ENCODE peak calls at places on chromosome 19, in five cellular contexts. P, I, U, D and K are unnamed samples.

GRCh38 chr19:50357178-50358100 is 8.0 kb downstream of the NAPSA start:
- DNase-seq in P (peak; percentile 55), U (peak; percentile 83), I (peak; percentile 81), D (peak; percentile 79), K (peak; percentile 68)

GRCh38 chr19:42018503-42019193 is 24.6 kb upstream of the ATP1A3 start:
- DNase-seq in I (no peak), P (no peak), U (no peak), D (no peak), K (no peak)

GRCh38 chr19:10292789-10293636 is 3.3 kb downstream of the ICAM5 start:
- DNase-seq in P (no peak), D (peak; percentile 14), I (no peak), U (no peak), K (no peak)

GRCh38 chr19:8481191-8481590 is 21.2 kb downstream of the PRAM1 start:
- DNase-seq in P (no peak), D (no peak), U (no peak), I (no peak), K (no peak)

GRCh38 chr19:6765738-6766356 is 1.4 kb downstream of the SH2D3A start:
- DNase-seq in P (no peak), U (no peak), D (peak; percentile 95), I (peak; percentile 96), K (no peak)

GRCh38 chr19:2952953-2953481 is 8.2 kb upstream of the ZNF77 start:
- DNase-seq in I (peak; percentile 82), D (peak; percentile 82), U (no peak), P (no peak), K (no peak)

GRCh38 chr19:7980168-7980567 is 25.3 kb downstream of the ELAVL1 start:
- DNase-seq in P (no peak), D (no peak), U (no peak), I (no peak), K (no peak)

GRCh38 chr19:11176466-11177193 is 20.7 kb downstream of the KANK2 start:
- DNase-seq in P (no peak), D (no peak), I (no peak), U (no peak), K (no peak)

GRCh38 chr19:58044886-58045285 is 11.1 kb downstream of the ZSCAN1 start:
- DNase-seq in P (no peak), I (no peak), D (no peak), U (no peak), K (no peak)

GRCh38 chr19:33788676-33789075 is 8.0 kb upstream of the KCTD15 start:
- DNase-seq in P (no peak), I (no peak), D (no peak), U (no peak), K (no peak)

GRCh38 chr19:19900124-19900523 is 622 bp upstream of the ZNF93 start:
- DNase-seq in D (no peak), U (no peak), I (no peak), P (no peak), K (no peak)

GRCh38 chr19:5800361-5801270 is 4.3 kb upstream of the NRTN start:
- DNase-seq in P (no peak), I (no peak), U (no peak), D (no peak), K (no peak)

GRCh38 chr19:23698711-23699520 is 11.9 kb upstream of the ZNF675 start:
- DNase-seq in U (no peak), P (no peak), I (peak; percentile 13), D (peak; percentile 53), K (no peak)

GRCh38 chr19:5621311-5621944 is 1.1 kb downstream of the SAFB2 start:
- DNase-seq in U (peak; percentile 72), I (peak; percentile 18), P (no peak), D (peak; percentile 18), K (no peak)

GRCh38 chr19:2795827-2796658 is 10.7 kb downstream of the THOP1 start:
- DNase-seq in U (no peak), D (no peak), P (no peak), I (no peak), K (no peak)

GRCh38 chr19:16262618-16263017 is 62.0 kb upstream of the KLF2 start:
- DNase-seq in U (no peak), D (peak; percentile 44), P (no peak), I (peak; percentile 80), K (no peak)

GRCh38 chr19:55578761-55579747 is 1.6 kb downstream of the ZNF579 start:
- DNase-seq in I (no peak), U (no peak), P (no peak), D (no peak), K (no peak)

GRCh38 chr19:33499671-33500506 is 21.7 kb downstream of the PEPD start:
- DNase-seq in U (no peak), I (no peak), D (no peak), P (no peak), K (no peak)

GRCh38 chr19:6076675-6077463 is 33.4 kb downstream of the RFX2 start:
- DNase-seq in U (peak; percentile 55), P (no peak), D (no peak), I (no peak), K (no peak)

GRCh38 chr19:3459322-3459881 is 20.9 kb downstream of the SMIM24 start:
- DNase-seq in I (peak; percentile 83), D (peak; percentile 63), P (peak; percentile 83), U (peak; percentile 95), K (peak; percentile 87)

DNA sequence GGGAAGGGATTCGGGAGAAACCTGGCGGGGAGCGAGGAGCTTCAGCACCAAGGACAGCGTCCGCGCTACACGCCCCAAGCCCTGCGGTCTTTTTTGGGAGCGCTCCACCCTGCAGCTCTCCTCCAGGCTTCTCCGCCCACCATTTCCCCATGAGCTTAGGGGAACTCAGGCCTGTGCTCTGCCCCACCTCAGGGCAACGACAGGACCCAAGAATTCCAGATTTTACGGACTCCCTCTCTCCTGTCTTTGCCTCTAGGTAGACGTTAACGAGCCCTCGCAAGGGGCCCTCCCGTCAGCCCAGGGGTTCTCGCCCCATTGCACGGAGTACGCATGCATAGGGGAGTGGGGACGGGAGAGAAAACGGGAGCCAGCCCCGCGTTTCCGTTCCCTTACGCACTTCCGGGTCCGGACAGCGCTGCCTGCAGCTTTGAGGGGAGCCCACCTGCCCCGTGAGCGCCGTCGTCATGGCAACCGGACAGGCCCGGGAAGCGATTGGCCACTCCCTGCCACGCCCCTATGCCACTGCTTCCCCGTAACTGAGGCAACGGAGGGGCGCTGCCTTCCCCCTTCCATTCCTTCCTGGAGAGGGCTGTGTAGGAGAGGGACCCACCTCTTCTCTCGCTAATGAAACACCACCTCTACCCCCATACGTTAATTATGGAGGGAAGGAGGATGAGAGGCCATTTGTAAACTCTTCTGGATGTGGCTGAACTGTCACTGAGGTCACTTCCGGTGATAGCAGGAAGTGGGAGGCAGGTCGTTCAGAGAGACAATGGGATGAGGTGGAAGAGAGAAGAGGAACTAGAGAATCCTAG is 20.8 kb downstream of the NOVA2 start:
- DNase-seq in I (peak; percentile 58), P (no peak), U (peak; percentile 36), D (peak; percentile 24), K (no peak)
- H3K27ac ChIP-seq in I (no peak overlapping the region), P (no peak overlapping the region), U (no peak overlapping the region), D (no peak overlapping the region), K (no peak overlapping the region)

GRCh38 chr19:15062036-15062435 is 12.8 kb downstream of the CASP14 start:
- DNase-seq in I (no peak), P (no peak), D (no peak), U (no peak), K (no peak)
- H3K27me3 ChIP-seq in I (no peaks in the 10 kb centered on the region), P (no peaks in the 10 kb centered on the region), D (peaks cover 23% of the 10 kb centered on the region), U (no peaks in the 10 kb centered on the region), K (no peaks in the 10 kb centered on the region)

GRCh38 chr19:49152218-49152550 is 3.0 kb downstream of the HRC start:
- DNase-seq in P (no peak), U (no peak), D (no peak), I (no peak), K (no peak)

GRCh38 chr19:49151339-49152217 is 3.6 kb downstream of the HRC start:
- DNase-seq in P (no peak), D (peak; percentile 98), U (no peak), I (peak; percentile 95), K (peak; percentile 80)

GRCh38 chr19:49150106-49150943 is 4.9 kb downstream of the HRC start:
- DNase-seq in I (peak; percentile 87), D (peak; percentile 93), P (peak; percentile 58), U (peak; percentile 77), K (peak; percentile 68)

GRCh38 chr19:49149652-49150105 is 5.5 kb downstream of the HRC start:
- DNase-seq in U (peak; percentile 72), P (no peak), I (peak; percentile 76), D (peak; percentile 60), K (peak; percentile 72)

DNA sequence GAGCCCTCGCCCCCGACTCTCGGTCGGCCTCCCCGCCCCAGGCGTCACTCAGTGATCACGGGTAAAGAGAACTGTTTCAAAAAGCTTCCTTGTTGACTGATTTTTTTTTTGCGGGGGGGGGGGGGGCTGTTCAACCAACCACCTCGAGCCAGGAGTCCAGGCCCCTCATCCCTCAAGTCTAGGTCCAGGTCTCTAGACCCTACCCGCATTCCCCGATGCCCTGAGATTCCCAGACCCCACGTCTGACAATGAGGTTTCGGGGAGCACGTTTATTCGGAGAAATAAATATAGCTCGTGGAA is 4.3 kb downstream of the HRC start:
- DNase-seq in P (no peak), U (no peak), I (no peak), D (no peak), K (no peak)
- TF ChIP-seq POLR2A in P (no peak), U (no peak), I (no peak), D (no peak), K (no peak)

DNA sequence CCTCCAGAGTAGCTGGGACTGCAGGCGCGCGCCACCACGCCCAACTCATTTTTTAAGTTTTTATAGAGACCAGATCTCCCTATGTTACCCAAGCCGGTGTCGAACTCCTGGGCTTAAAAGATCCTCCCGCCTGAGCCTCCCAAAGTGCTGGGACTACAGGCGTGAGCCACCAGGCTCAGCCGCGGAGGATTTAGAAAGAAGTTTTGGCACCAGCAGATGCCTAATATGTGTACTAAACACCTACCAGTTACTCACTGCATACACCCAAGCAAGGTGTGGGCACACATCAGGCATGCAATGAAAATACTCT is 464 bp upstream of the ZFP14 start:
- DNase-seq in D (no peak), U (no peak), P (no peak), I (no peak), K (no peak)
- H3K27ac ChIP-seq in D (peak overlapping the region; percentile 93), U (peak overlapping the region; percentile 83), P (no peak overlapping the region), I (no peak overlapping the region), K (peak overlapping the region; percentile 75)

GRCh38 chr19:45663800-45664199 is 4.2 kb upstream of the GIPR start:
- DNase-seq in U (no peak), P (no peak), D (no peak), I (no peak), K (no peak)
- H3K27me3 ChIP-seq in U (peaks cover 18% of the 10 kb centered on the region), P (peaks cover 86% of the 10 kb centered on the region), D (peaks cover 51% of the 10 kb centered on the region), I (no peaks in the 10 kb centered on the region), K (peaks cover 44% of the 10 kb centered on the region)

DNA sequence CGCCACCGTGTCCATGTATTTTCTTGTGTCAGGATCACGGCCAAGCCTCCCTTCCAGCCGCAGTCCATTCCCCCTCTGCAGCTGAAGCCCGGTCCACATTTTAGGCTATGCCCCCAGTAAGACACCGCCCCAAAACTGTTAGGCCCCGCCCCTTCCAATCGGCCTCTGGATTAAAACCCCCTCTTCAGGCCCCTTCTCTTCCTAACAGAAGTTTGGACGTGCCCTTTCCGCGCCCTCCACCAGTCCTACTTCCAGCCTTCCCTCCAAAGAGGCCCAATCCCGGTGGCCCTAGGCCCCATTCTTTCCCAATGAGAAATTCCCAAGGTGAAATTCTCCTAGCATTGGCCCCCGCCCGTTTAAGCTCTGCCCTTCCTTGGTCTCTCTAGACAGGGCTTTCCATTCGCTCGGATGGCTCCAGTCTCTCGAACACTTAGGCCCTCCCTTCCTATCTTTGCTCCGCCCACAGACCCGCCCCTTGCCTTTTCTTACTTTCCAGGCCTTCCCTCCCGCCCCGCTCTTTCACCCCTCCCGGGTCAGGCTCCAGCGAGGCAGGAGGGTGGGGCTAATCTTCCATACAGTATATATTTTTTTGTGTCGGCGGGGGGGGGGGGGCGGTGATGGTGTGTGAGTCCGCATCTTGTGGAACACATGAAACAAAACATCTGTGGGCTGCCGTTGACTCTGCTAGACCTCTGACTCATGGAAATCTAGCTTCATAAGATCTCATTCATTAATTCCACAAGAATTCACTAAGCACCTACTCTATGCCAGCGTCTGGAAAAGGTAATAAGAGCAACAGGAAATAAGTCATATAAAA is 13.6 kb downstream of the LTBP4 start:
- DNase-seq in I (no peak), P (peak; percentile 85), U (peak; percentile 90), D (peak; percentile 93), K (peak; percentile 67)
- TF ChIP-seq POLR2A in I (no peak), P (peak; percentile 24), U (peak; percentile 22), D (peak; percentile 78), K (no peak)